ENCODE peak calls at places on chromosomes 4 and X, in five cellular contexts. K, X, R, V and B are unnamed samples.

GRCh38 chrX:146243071-146243470 is 425.4 kb downstream of the SLITRK2 start:
- DNase-seq in K (no peak), X (no peak), R (no peak), V (no peak), B (no peak)

GRCh38 chr4:134160211-134160610 is 41.4 kb downstream of the PABPC4L start:
- DNase-seq in K (no peak), X (no peak), R (no peak), V (no peak), B (no peak)

GRCh38 chr4:7591409-7592063 is 156.8 kb upstream of the PSAPL1 start:
- DNase-seq in K (no peak), X (no peak), R (no peak), V (no peak), B (no peak)

GRCh38 chr4:125313989-125314602 is 659 bp upstream of the FAT4 start:
- DNase-seq in K (no peak), X (no peak), R (no peak), V (no peak), B (no peak)

GRCh38 chrX:46036508-46036907 is 508.7 kb downstream of the ZNF674 start:
- DNase-seq in K (no peak), X (no peak), R (no peak), V (no peak), B (no peak)

GRCh38 chr4:6840062-6840976 is 57.8 kb downstream of the KIAA0232 start:
- DNase-seq in K (no peak), X (no peak), R (no peak), V (no peak), B (no peak)

GRCh38 chr4:87423313-87424031 is 1.1 kb downstream of the NUDT9 start:
- DNase-seq in K (no peak), X (no peak), R (no peak), V (no peak), B (no peak)

GRCh38 chr4:174119818-174120217 is 163.6 kb downstream of the FBXO8 start:
- DNase-seq in K (no peak), X (no peak), R (no peak), V (no peak), B (no peak)

GRCh38 chr4:184168406-184169019 is 49.2 kb downstream of the ENPP6 start:
- DNase-seq in K (peak; percentile 28), X (peak; percentile 74), R (peak; percentile 10), V (peak; percentile 38), B (peak; percentile 25)